ENCODE peak calls at places on chromosomes 13 and 19, in five cellular contexts. Q, H, K, A and B are unnamed samples.
A peak's percentile ranks its signal among the peaks of the same experiment; 100 is the strongest.

GRCh38 chr19:3520166-3521103 is 14.3 kb downstream of the FZR1 start:
- DNase-seq in A (no peak), K (no peak), Q (no peak), H (no peak), B (no peak)

GRCh38 chr13:67769987-67770341 is 539.8 kb upstream of the PCDH9 start:
- DNase-seq in K (no peak), Q (no peak), H (no peak), A (no peak), B (no peak)

GRCh38 chr19:33963514-33963913 is 166.8 kb downstream of the KCTD15 start:
- DNase-seq in H (no peak), Q (no peak), A (no peak), K (no peak), B (no peak)

GRCh38 chr13:49097374-49097773 is 121.7 kb downstream of the FNDC3A start:
- DNase-seq in K (no peak), Q (no peak), H (no peak), A (peak; percentile 88), B (no peak)

GRCh38 chr13:44417876-44418275 is 44.3 kb downstream of the SERP2 start:
- DNase-seq in A (no peak), Q (no peak), H (no peak), K (no peak), B (no peak)

GRCh38 chr13:33017410-33017929 is 1.2 kb downstream of the KL start:
- DNase-seq in H (no peak), Q (no peak), K (peak; percentile 31), A (peak; percentile 96), B (no peak)

GRCh38 chr13:52846567-52847321 is 1.7 kb downstream of the PCDH8 start:
- DNase-seq in H (no peak), Q (no peak), A (no peak), K (peak; percentile 51), B (no peak)

GRCh38 chr13:65882810-65883209 is 1347.3 kb downstream of the PCDH9 start:
- DNase-seq in A (no peak), H (no peak), K (no peak), Q (no peak), B (no peak)

GRCh38 chr13:97228850-97229521 is 6.9 kb downstream of the MBNL2 start:
- DNase-seq in Q (no peak), K (no peak), H (no peak), A (no peak), B (no peak)

GRCh38 chr19:43798546-43799409 is 3.5 kb downstream of the LYPD5 start:
- DNase-seq in A (peak; percentile 29), H (no peak), K (peak; percentile 75), Q (no peak), B (peak; percentile 41)

GRCh38 chr19:38930776-38931761 is at the start of gene MRPS12:
- DNase-seq in K (peak; percentile 97), H (peak; percentile 98), Q (peak; percentile 94), A (peak; percentile 98), B (peak; percentile 96)

GRCh38 chr13:44402902-44403719 is 29.5 kb downstream of the SERP2 start:
- DNase-seq in H (no peak), A (no peak), K (no peak), Q (no peak), B (no peak)